ENCODE peak calls at places on chromosome 12, in six cellular contexts. Q, I, W, F, D and X are unnamed samples.

GRCh38 chr12:2637371-2637770 is 157.4 kb upstream of the FKBP4 start:
- DNase-seq in Q (peak; percentile 34), I (no peak), W (peak; percentile 25), F (no peak), D (no peak), X (no peak)

GRCh38 chr12:9793774-9794395 is 33.2 kb upstream of the CD69 start:
- DNase-seq in Q (no peak), I (no peak), W (no peak), F (no peak), D (no peak), X (no peak)

GRCh38 chr12:113347-113746 is 46.8 kb downstream of the IQSEC3 start:
- DNase-seq in Q (no peak), I (no peak), W (no peak), F (no peak), D (no peak), X (no peak)

GRCh38 chr12:89230376-89231101 is 121.8 kb downstream of the DUSP6 start:
- DNase-seq in Q (no peak), I (no peak), W (no peak), F (peak; percentile 38), D (no peak), X (no peak)

GRCh38 chr12:24596768-24597388 is 352.0 kb downstream of the BCAT1 start:
- DNase-seq in Q (no peak), I (no peak), W (no peak), F (peak; percentile 61), D (no peak), X (no peak)

GRCh38 chr12:52231305-52232232 is 1.5 kb upstream of the KRT7 start:
- DNase-seq in Q (no peak), I (peak; percentile 83), W (no peak), F (no peak), D (peak; percentile 44), X (no peak)

GRCh38 chr12:109192358-109192757 is 76.0 kb downstream of the ACACB start:
- DNase-seq in Q (peak; percentile 18), I (no peak), W (no peak), F (peak; percentile 3), D (no peak), X (no peak)

GRCh38 chr12:57235012-57235727 is 5.7 kb downstream of the SHMT2 start:
- DNase-seq in Q (peak; percentile 91), I (no peak), W (peak; percentile 87), F (peak; percentile 61), D (no peak), X (no peak)

GRCh38 chr12:43407816-43408645 is 144.0 kb downstream of the ADAMTS20 start:
- DNase-seq in Q (no peak), I (no peak), W (no peak), F (peak; percentile 12), D (no peak), X (no peak)

GRCh38 chr12:124039276-124039675 is 66.3 kb downstream of the ZNF664 start:
- DNase-seq in Q (no peak), I (no peak), W (no peak), F (peak; percentile 57), D (peak; percentile 51), X (no peak)

GRCh38 chr12:6567112-6567680 is 895 bp downstream of the NOP2 start:
- DNase-seq in Q (no peak), I (no peak), W (no peak), F (peak; percentile 32), D (no peak), X (no peak)

GRCh38 chr12:23376238-23376637 is 573.2 kb downstream of the SOX5 start:
- DNase-seq in Q (peak; percentile 60), I (no peak), W (no peak), F (no peak), D (no peak), X (no peak)

GRCh38 chr12:6961695-6962284 is 8.7 kb downstream of the PHB2 start:
- DNase-seq in Q (peak; percentile 96), I (peak; percentile 89), W (no peak), F (peak; percentile 91), D (peak; percentile 74), X (no peak)

GRCh38 chr12:116233669-116234068 is 43.8 kb downstream of the MED13L start:
- DNase-seq in Q (no peak), I (no peak), W (no peak), F (peak; percentile 71), D (no peak), X (no peak)

GRCh38 chr12:83318386-83318971 is 631.8 kb downstream of the TMTC2 start:
- DNase-seq in Q (no peak), I (no peak), W (no peak), F (peak; percentile 14), D (no peak), X (no peak)

GRCh38 chr12:120012067-120012621 is 23.1 kb downstream of the BICDL1 start:
- DNase-seq in Q (peak; percentile 64), I (no peak), W (no peak), F (peak; percentile 23), D (no peak), X (peak; percentile 51)

GRCh38 chr12:45357547-45358417 is 141.9 kb downstream of the ANO6 start:
- DNase-seq in Q (no peak), I (no peak), W (peak; percentile 53), F (no peak), D (no peak), X (no peak)

GRCh38 chr12:12818693-12819092 is 5.5 kb downstream of the DDX47 start:
- DNase-seq in Q (no peak), I (no peak), W (no peak), F (no peak), D (no peak), X (no peak)

GRCh38 chr12:108641446-108642268 is 8.0 kb upstream of the SELPLG start:
- DNase-seq in Q (peak; percentile 48), I (no peak), W (no peak), F (no peak), D (no peak), X (no peak)

GRCh38 chr12:6614513-6615177 is 7.5 kb upstream of the CHD4 start:
- DNase-seq in Q (peak; percentile 84), I (no peak), W (no peak), F (peak; percentile 41), D (no peak), X (no peak)

GRCh38 chr12:93502802-93503623 is 35.7 kb downstream of the MRPL42 start:
- DNase-seq in Q (peak; percentile 86), I (no peak), W (no peak), F (peak; percentile 54), D (no peak), X (peak; percentile 26)

GRCh38 chr12:101108130-101108529 is 101.9 kb downstream of the SLC5A8 start:
- DNase-seq in Q (peak; percentile 63), I (no peak), W (no peak), F (no peak), D (no peak), X (no peak)

GRCh38 chr12:69738351-69739286 is at the start of gene RAB3IP:
- DNase-seq in Q (peak; percentile 99), I (peak; percentile 97), W (peak; percentile 88), F (peak; percentile 72), D (peak; percentile 97), X (peak; percentile 87)

GRCh38 chr12:33000016-33000415 is 103.4 kb upstream of the PKP2 start:
- DNase-seq in Q (no peak), I (no peak), W (no peak), F (no peak), D (no peak), X (no peak)

GRCh38 chr12:128853321-128854197 is at the start of gene GLT1D1:
- DNase-seq in Q (no peak), I (no peak), W (no peak), F (no peak), D (no peak), X (no peak)

GRCh38 chr12:6341439-6342139 is at the start of gene TNFRSF1A:
- DNase-seq in Q (peak; percentile 89), I (peak; percentile 80), W (peak; percentile 90), F (peak; percentile 89), D (peak; percentile 64), X (no peak)

GRCh38 chr12:32031109-32031508 is 71.9 kb downstream of the RESF1 start:
- DNase-seq in Q (no peak), I (no peak), W (no peak), F (no peak), D (no peak), X (no peak)

GRCh38 chr12:58067610-58068387 is 126.4 kb downstream of the ATP23 start:
- DNase-seq in Q (no peak), I (no peak), W (no peak), F (peak; percentile 67), D (no peak), X (no peak)

GRCh38 chr12:51631591-51631990 is 40.6 kb downstream of the SCN8A start:
- DNase-seq in Q (no peak), I (no peak), W (no peak), F (peak; percentile 59), D (no peak), X (no peak)

GRCh38 chr12:28215021-28215420 is 24.8 kb downstream of the CCDC91 start:
- DNase-seq in Q (no peak), I (no peak), W (no peak), F (no peak), D (no peak), X (no peak)

GRCh38 chr12:28216016-28216415 is 25.8 kb downstream of the CCDC91 start:
- DNase-seq in Q (no peak), I (no peak), W (no peak), F (no peak), D (no peak), X (no peak)

GRCh38 chr12:28217805-28218204 is 27.5 kb downstream of the CCDC91 start:
- DNase-seq in Q (no peak), I (no peak), W (no peak), F (no peak), D (no peak), X (no peak)

GRCh38 chr12:28209782-28210181 is 19.5 kb downstream of the CCDC91 start:
- DNase-seq in Q (no peak), I (no peak), W (no peak), F (no peak), D (no peak), X (no peak)

GRCh38 chr12:28212182-28212581 is 21.9 kb downstream of the CCDC91 start:
- DNase-seq in Q (no peak), I (no peak), W (no peak), F (no peak), D (no peak), X (no peak)
- H3K9me3 ChIP-seq in Q (peaks cover 33% of the 10 kb centered on the region), I (no peaks in the 10 kb centered on the region), W (no peaks in the 10 kb centered on the region), F (peaks cover 9% of the 10 kb centered on the region), D (no peaks in the 10 kb centered on the region), X (no peaks in the 10 kb centered on the region)

GRCh38 chr12:34287437-34287836 is 265.1 kb downstream of the ALG10 start:
- DNase-seq in Q (peak; percentile 22), I (no peak), W (peak; percentile 6), F (no peak), D (no peak), X (no peak)
- H3K9me3 ChIP-seq in Q (peaks cover 59% of the 10 kb centered on the region), I (no peaks in the 10 kb centered on the region), W (no peaks in the 10 kb centered on the region), F (peaks cover 38% of the 10 kb centered on the region), D (peaks cover 2% of the 10 kb centered on the region), X (no peaks in the 10 kb centered on the region)

DNA sequence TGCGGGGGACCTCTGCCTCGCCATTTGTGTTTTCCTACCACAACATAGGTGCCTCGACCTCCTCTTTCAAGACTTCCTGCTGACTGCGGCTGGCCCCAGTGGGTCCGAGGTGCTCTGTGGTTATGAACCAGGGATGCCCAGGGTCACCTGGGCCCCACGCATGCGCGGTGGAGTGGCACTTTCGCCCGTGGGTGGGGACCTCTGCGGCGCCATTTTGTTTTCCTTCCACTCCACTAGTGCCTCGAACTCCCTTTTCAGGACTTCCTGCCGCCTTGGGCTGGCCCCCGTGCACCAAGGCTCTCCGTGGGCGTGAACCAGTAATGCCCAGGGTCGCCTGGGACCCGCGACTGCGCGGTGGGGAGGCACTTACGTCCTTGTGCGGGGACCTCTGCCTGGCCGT is 351.6 kb downstream of the ALG10 start:
- DNase-seq in Q (no peak), I (no peak), W (no peak), F (no peak), D (no peak), X (no peak)
- H3K9me3 ChIP-seq in Q (peaks cover 35% of the 10 kb centered on the region), I (no peaks in the 10 kb centered on the region), W (peaks cover 5% of the 10 kb centered on the region), F (no peaks in the 10 kb centered on the region), D (no peaks in the 10 kb centered on the region), X (no peaks in the 10 kb centered on the region)

GRCh38 chr12:41621288-41621687 is 433.2 kb downstream of the PDZRN4 start:
- DNase-seq in Q (no peak), I (no peak), W (no peak), F (no peak), D (no peak), X (no peak)
- H3K9me3 ChIP-seq in Q (no peaks in the 10 kb centered on the region), I (no peaks in the 10 kb centered on the region), W (no peaks in the 10 kb centered on the region), F (no peaks in the 10 kb centered on the region), D (no peaks in the 10 kb centered on the region), X (no peaks in the 10 kb centered on the region)